ENCODE peak calls at places on chromosomes 16 and 17, in six cellular contexts. W is GM12878, K is K562, Q is H1, E is HepG2, J is HCT116. C is an unnamed sample.

GRCh38 chr17:67030641-67031040 is 13.7 kb upstream of the CACNG1 start:
- DNase-seq in W (no peak), K (no peak), Q (no peak), E (no peak), J (no peak), C (no peak)

GRCh38 chr17:39915559-39915958 is 2.9 kb downstream of the GSDMB start:
- DNase-seq in W (no peak), K (no peak), Q (no peak), E (no peak), J (no peak), C (no peak)

GRCh38 chr16:4614571-4615388 is at the start of gene UBALD1:
- DNase-seq in W (peak), K (peak), Q (peak), E (peak), J (peak), C (peak)

GRCh38 chr17:7042507-7043194 is 1.2 kb downstream of the SLC16A11 start:
- DNase-seq in W (no peak), K (no peak), Q (peak), E (no peak), J (no peak), C (peak)

GRCh38 chr16:50602531-50603205 is 54.5 kb downstream of the NKD1 start:
- DNase-seq in W (no peak), K (no peak), Q (no peak), E (no peak), J (no peak), C (no peak)

GRCh38 chr17:78899361-78900260 is 3.4 kb downstream of the CEP295NL start:
- DNase-seq in W (no peak), K (no peak), Q (peak), E (no peak), J (no peak), C (peak)

GRCh38 chr16:18789850-18790706 is at the start of gene RPS15A:
- DNase-seq in W (peak), K (peak), Q (peak), E (peak), J (peak), C (peak)

GRCh38 chr17:55690105-55690508 is 32.6 kb downstream of the TMEM100 start:
- DNase-seq in W (no peak), K (no peak), Q (no peak), E (no peak), J (no peak), C (no peak)

GRCh38 chr16:27319257-27319965 is 5.6 kb downstream of the IL4R start:
- DNase-seq in W (no peak), K (no peak), Q (no peak), E (no peak), J (no peak), C (no peak)

GRCh38 chr16:85461814-85462404 is 151.2 kb upstream of the GSE1 start:
- DNase-seq in W (no peak), K (peak), Q (peak), E (no peak), J (no peak), C (peak)

GRCh38 chr17:57086069-57086930 is 1.3 kb downstream of the AKAP1 start:
- DNase-seq in W (no peak), K (peak), Q (peak), E (peak), J (no peak), C (peak)

GRCh38 chr16:31423801-31424200 is 4.4 kb downstream of the COX6A2 start:
- DNase-seq in W (no peak), K (no peak), Q (no peak), E (no peak), J (no peak), C (no peak)

GRCh38 chr17:77308768-77309726 is 168.3 kb downstream of the SEC14L1 start:
- DNase-seq in W (no peak), K (no peak), Q (no peak), E (no peak), J (no peak), C (no peak)

GRCh38 chr16:81595676-81596292 is 151.2 kb downstream of the CMIP start:
- DNase-seq in W (no peak), K (no peak), Q (no peak), E (no peak), J (no peak), C (no peak)
- TF ChIP-seq ATF3 in W (no peak), K (peak), Q (no peak), E (no peak), J (no peak), C (no peak)

GRCh38 chr16:13062219-13062618 is 160.8 kb downstream of the SHISA9 start:
- DNase-seq in W (no peak), K (no peak), Q (no peak), E (no peak), J (no peak), C (no peak)
- TF ChIP-seq ATF3 in W (no peak), K (no peak), Q (no peak), E (no peak), J (no peak), C (no peak)

GRCh38 chr17:29616300-29617048 is 6.2 kb downstream of the CORO6 start:
- DNase-seq in W (no peak), K (no peak), Q (no peak), E (no peak), J (no peak), C (no peak)

GRCh38 chr17:29613856-29614255 is 8.9 kb downstream of the CORO6 start:
- DNase-seq in W (no peak), K (no peak), Q (no peak), E (no peak), J (no peak), C (no peak)

GRCh38 chr17:29615492-29616299 is 7.0 kb downstream of the CORO6 start:
- DNase-seq in W (no peak), K (peak), Q (peak), E (peak), J (no peak), C (peak)

GRCh38 chr17:29614345-29615047 is 8.2 kb downstream of the CORO6 start:
- DNase-seq in W (no peak), K (no peak), Q (no peak), E (no peak), J (no peak), C (no peak)

GRCh38 chr17:29615048-29615385 is 7.7 kb downstream of the CORO6 start:
- DNase-seq in W (no peak), K (peak), Q (no peak), E (no peak), J (no peak), C (no peak)
- TF ChIP-seq ATF3 in W (no peak), K (no peak), Q (no peak), E (no peak), J (no peak), C (no peak)

DNA sequence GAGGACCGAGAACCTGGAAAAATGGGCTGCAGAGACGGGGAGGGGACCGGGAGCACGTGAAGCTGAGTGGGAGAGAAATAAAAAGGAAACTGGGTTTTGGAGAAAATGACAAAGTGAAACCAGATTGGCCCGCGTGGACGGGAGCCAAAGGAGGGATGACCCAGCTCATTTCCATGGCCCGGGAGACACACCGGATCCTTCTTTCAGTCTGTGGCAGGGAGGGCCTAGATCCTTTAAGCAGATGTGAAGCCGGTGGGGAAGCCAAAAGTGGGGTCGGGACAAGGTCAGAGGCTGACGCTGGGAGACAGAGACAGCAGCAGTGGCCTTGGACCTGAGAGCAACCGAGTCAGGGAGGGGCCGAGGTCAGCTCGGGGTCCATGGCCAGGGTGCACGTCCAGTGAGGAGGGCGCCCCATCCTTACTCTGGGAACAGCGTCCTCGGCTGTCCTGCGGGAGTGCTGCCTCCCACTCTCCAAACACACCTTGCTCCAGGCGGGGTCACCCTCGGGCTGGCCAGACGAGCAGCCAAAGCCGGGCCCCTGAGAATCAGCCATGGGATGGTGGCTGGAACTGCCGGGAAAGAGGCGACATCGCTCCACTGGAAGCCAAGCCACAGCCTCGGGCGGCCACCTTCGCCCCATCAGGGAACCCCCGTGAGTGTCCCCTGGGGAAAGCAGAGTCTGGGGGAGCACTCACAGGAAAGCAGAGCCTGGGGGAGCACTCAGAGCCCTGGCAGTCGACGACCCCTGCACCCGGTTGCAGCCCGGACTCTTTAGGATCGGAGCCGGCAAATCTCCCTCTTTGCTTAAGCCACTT is 17.3 kb downstream of the CA5A start:
- DNase-seq in W (no peak), K (no peak), Q (no peak), E (no peak), J (no peak), C (no peak)
- TF ChIP-seq ATF3 in W (no peak), K (no peak), Q (no peak), E (no peak), J (no peak), C (no peak)

GRCh38 chr17:68248199-68248825 is 469 bp downstream of the AMZ2 start:
- DNase-seq in W (no peak), K (no peak), Q (no peak), E (no peak), J (no peak), C (no peak)
- TF ChIP-seq ATF3 in W (no peak), K (no peak), Q (no peak), E (no peak), J (no peak), C (no peak)

GRCh38 chr16:8845699-8846298 is 23.0 kb downstream of the CARHSP1 start:
- DNase-seq in W (no peak), K (no peak), Q (no peak), E (no peak), J (no peak), C (no peak)
- TF ChIP-seq ATF3 in W (no peak), K (no peak), Q (no peak), E (no peak), J (no peak), C (no peak)

C was measured in WTC11.